ENCODE peak calls at places on chromosome 7, in nine cellular contexts. E is fibroblast of lung, V is esophagus squamous epithelium, U is uterus, J is astrocyte, F is left lung, W is prostate gland, L is heart right ventricle, C is WERI-Rb-1. B is an unnamed sample.
A peak's percentile ranks its signal among the peaks of the same experiment; 100 is the strongest.

GRCh38 chr7:95772298-95772770 is at the start of gene DYNC1I1:
- DNase-seq in V (no peak), F (peak; percentile 75), L (peak; percentile 84), E (peak; percentile 69), J (peak; percentile 42), U (peak; percentile 63), C (peak; percentile 92), W (peak; percentile 46), B (peak; percentile 7)

GRCh38 chr7:95608344-95609173 is 12.2 kb upstream of the PDK4 start:
- DNase-seq in J (peak; percentile 77), C (peak; percentile 64), E (peak; percentile 82), W (peak; percentile 75), U (peak; percentile 88), V (peak; percentile 34), L (peak; percentile 89), F (peak; percentile 94), B (peak; percentile 91)

GRCh38 chr7:46301677-46302076 is 380.6 kb upstream of the IGFBP3 start:
- DNase-seq in W (no peak), E (peak; percentile 69), J (peak; percentile 60), L (no peak), V (no peak), F (no peak), C (no peak), U (no peak), B (no peak)

GRCh38 chr7:44313621-44314031 is 11.8 kb downstream of the CAMK2B start:
- DNase-seq in W (no peak), V (no peak), L (no peak), E (no peak), J (no peak), F (no peak), U (no peak), C (no peak), B (no peak)

GRCh38 chr7:69349291-69349690 is 249.0 kb upstream of the AUTS2 start:
- DNase-seq in W (no peak), V (no peak), F (no peak), U (no peak), L (no peak), E (no peak), C (no peak), J (no peak), B (no peak)

GRCh38 chr7:64863969-64864368 is 39.1 kb upstream of the ZNF273 start:
- DNase-seq in W (no peak), L (no peak), U (no peak), F (no peak), J (no peak), V (no peak), E (no peak), C (no peak), B (no peak)

GRCh38 chr7:146773506-146773905 is 656.9 kb downstream of the CNTNAP2 start:
- DNase-seq in F (no peak), W (no peak), L (no peak), U (no peak), V (no peak), C (no peak), E (no peak), J (no peak), B (no peak)

GRCh38 chr7:139651308-139651707 is 126.5 kb downstream of the HIPK2 start:
- DNase-seq in J (no peak), C (no peak), W (no peak), U (no peak), E (no peak), L (no peak), V (no peak), F (no peak), B (no peak)

GRCh38 chr7:26078437-26079362 is 73.3 kb upstream of the NFE2L3 start:
- DNase-seq in U (peak; percentile 41), E (peak; percentile 20), V (peak; percentile 51), C (peak; percentile 98), F (peak; percentile 66), J (peak; percentile 8), W (peak; percentile 59), L (peak; percentile 55), B (peak; percentile 49)

GRCh38 chr7:127995866-127996215 is 35.4 kb downstream of the LRRC4 start:
- DNase-seq in V (no peak), U (no peak), C (no peak), E (no peak), L (peak; percentile 27), F (no peak), J (no peak), W (no peak), B (no peak)

GRCh38 chr7:127995157-127995865 is 35.9 kb downstream of the LRRC4 start:
- DNase-seq in C (no peak), J (peak; percentile 16), W (no peak), V (no peak), U (no peak), L (no peak), E (peak; percentile 35), F (no peak), B (no peak)

GRCh38 chr7:127996253-127997071 is 34.8 kb downstream of the LRRC4 start:
- DNase-seq in F (no peak), V (no peak), L (no peak), J (no peak), U (no peak), W (no peak), C (no peak), E (no peak), B (no peak)

GRCh38 chr7:127993317-127993716 is 37.9 kb downstream of the LRRC4 start:
- DNase-seq in W (no peak), U (no peak), F (no peak), L (no peak), V (no peak), J (no peak), C (no peak), E (no peak), B (no peak)

DNA sequence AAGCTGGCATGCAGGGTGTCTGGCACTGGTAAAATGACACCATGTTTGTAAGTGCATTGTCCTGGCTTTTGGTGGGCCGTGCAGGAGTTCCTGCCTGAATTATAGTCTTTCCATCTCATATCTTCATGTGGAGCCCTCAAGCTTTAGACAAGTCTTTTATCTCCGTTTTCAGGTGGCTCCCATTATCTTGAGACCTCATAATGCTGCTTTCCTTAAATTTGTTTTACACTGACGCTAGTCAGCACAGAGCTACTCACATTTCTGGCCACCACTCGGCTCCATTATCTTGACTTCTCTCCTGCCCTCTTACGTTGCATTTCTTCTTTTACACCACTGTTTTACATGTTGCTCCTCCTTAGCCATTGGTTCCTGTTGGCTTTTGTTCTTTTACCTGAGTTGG is 37.2 kb downstream of the LRRC4 start:
- DNase-seq in V (no peak), C (no peak), J (no peak), W (no peak), U (no peak), F (no peak), E (no peak), L (no peak), B (no peak)
- H3K4me3 ChIP-seq in V (no peak overlapping the region), C (no peak overlapping the region), J (no peak overlapping the region), W (no peak overlapping the region), U (no peak overlapping the region), F (no peak overlapping the region), E (no peak overlapping the region), L (no peak overlapping the region), B (no peak overlapping the region)

GRCh38 chr7:121331048-121331447 is 2.2 kb downstream of the WNT16 start:
- DNase-seq in W (no peak), V (no peak), F (no peak), L (no peak), E (no peak), C (no peak), U (no peak), J (no peak), B (no peak)

GRCh38 chr7:121329460-121330052 is 756 bp downstream of the WNT16 start:
- DNase-seq in V (no peak), J (no peak), U (peak; percentile 16), L (no peak), C (peak; percentile 33), E (peak; percentile 23), F (no peak), W (no peak), B (no peak)

GRCh38 chr7:121328508-121329459 is at the start of gene WNT16:
- DNase-seq in E (no peak), W (no peak), V (no peak), C (no peak), L (no peak), J (no peak), U (no peak), F (no peak), B (no peak)

GRCh38 chr7:121330053-121330833 is 1.4 kb downstream of the WNT16 start:
- DNase-seq in U (no peak), F (no peak), C (peak; percentile 11), V (no peak), L (no peak), E (no peak), W (no peak), J (no peak), B (no peak)

GRCh38 chr7:121331574-121331973 is 2.8 kb downstream of the WNT16 start:
- DNase-seq in V (no peak), C (no peak), U (no peak), W (no peak), E (no peak), J (no peak), F (no peak), L (no peak), B (no peak)
- H3K27me3 ChIP-seq in V (no peaks in the 10 kb centered on the region), C (peaks cover 10% of the 10 kb centered on the region), U (peaks cover 61% of the 10 kb centered on the region), W (peaks cover 11% of the 10 kb centered on the region), E (peaks cover 17% of the 10 kb centered on the region), J (peaks cover 22% of the 10 kb centered on the region), F (peaks cover 85% of the 10 kb centered on the region), L (peaks cover 83% of the 10 kb centered on the region), B (peaks cover 22% of the 10 kb centered on the region)

DNA sequence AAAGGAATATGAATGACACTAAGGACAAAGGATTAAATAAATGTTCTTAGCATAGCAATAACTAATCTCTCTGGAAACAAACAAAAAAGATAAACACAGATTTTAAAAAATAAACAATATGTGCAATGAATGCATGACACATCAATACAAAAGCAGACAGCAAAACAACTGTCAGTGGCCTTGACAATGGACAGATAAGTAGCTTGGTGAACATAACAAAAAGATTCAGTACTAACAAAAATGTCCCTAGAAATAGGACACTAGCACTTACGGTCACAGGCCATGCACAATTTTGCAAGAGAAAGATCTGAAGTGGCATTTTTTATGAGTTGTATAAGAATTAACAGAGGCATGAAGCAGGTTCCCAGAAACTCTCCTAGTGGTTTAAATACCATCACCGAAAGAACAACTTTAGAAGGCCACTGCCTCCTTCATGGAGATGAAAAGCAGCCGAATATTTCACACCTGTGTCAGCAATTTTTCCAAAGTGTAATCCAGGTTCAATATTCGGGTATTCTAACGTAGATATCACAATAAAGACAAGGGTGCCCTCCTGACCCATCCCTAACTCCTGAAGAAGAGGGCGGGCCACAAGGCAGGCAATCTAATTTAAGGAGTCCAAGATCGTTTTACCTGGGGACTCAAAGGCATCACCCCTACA is 231.3 kb upstream of the MKLN1 start:
- DNase-seq in J (no peak), W (no peak), F (no peak), V (no peak), E (no peak), L (no peak), U (no peak), C (no peak), B (no peak)
- H3K4me3 ChIP-seq in J (no peak overlapping the region), W (no peak overlapping the region), F (no peak overlapping the region), V (no peak overlapping the region), E (no peak overlapping the region), L (no peak overlapping the region), U (no peak overlapping the region), C (no peak overlapping the region), B (no peak overlapping the region)

GRCh38 chr7:134378562-134378961 is 61.8 kb upstream of the SLC35B4 start:
- DNase-seq in E (no peak), U (no peak), V (no peak), F (no peak), J (no peak), C (no peak), W (no peak), L (no peak), B (no peak)
- H3K27me3 ChIP-seq in E (no peaks in the 10 kb centered on the region), U (no peaks in the 10 kb centered on the region), V (no peaks in the 10 kb centered on the region), F (no peaks in the 10 kb centered on the region), J (peaks cover 7% of the 10 kb centered on the region), C (no peaks in the 10 kb centered on the region), W (no peaks in the 10 kb centered on the region), L (peaks cover 4% of the 10 kb centered on the region), B (no peaks in the 10 kb centered on the region)